ENCODE peak calls at places on chromosomes 3 and 15, in eight cellular contexts. M is posterior cingulate gyrus; W is stimulated activated CD4-positive, alpha-beta T cell treated with anti-CD3 and anti-CD28 coated beads, Interleukin-2, amount 100 ng/mL, for 48 hours; P is HEK293T; U is T-helper 9 cell; Z is GM13976; C is AG09309; J is glutamatergic neuron. R is an unnamed sample.

GRCh38 chr3:62604301-62604700 is 231.0 kb upstream of the FEZF2 start:
- DNase-seq in M (no peak), W (no peak), P (no peak), U (no peak), Z (no peak), C (peak; percentile 78), J (no peak), R (no peak)

GRCh38 chr15:46091860-46092450 is 457.1 kb downstream of the SQOR start:
- DNase-seq in M (no peak), W (no peak), P (peak; percentile 7), U (no peak), Z (peak; percentile 25), C (no peak), J (no peak), R (no peak)

GRCh38 chr3:48601622-48601994 is 6.5 kb upstream of the COL7A1 start:
- DNase-seq in M (no peak), W (no peak), P (no peak), U (no peak), Z (no peak), C (no peak), J (no peak), R (no peak)

GRCh38 chr3:130711885-130712284 is 34.7 kb downstream of the PIK3R4 start:
- DNase-seq in M (no peak), W (no peak), P (no peak), U (no peak), Z (no peak), C (no peak), J (no peak), R (no peak)

GRCh38 chr3:59424268-59425010 is 374.6 kb upstream of the CFAP20DC start:
- DNase-seq in M (no peak), W (no peak), P (no peak), U (no peak), Z (peak; percentile 23), C (peak; percentile 64), J (no peak), R (peak; percentile 24)

GRCh38 chr3:76367281-76367680 is 581.9 kb upstream of the ZNF717 start:
- DNase-seq in M (no peak), W (no peak), P (no peak), U (no peak), Z (no peak), C (peak; percentile 57), J (no peak), R (no peak)

GRCh38 chr15:45678459-45679178 is 43.8 kb downstream of the SQOR start:
- DNase-seq in M (no peak), W (no peak), P (no peak), U (no peak), Z (no peak), C (no peak), J (no peak), R (no peak)

GRCh38 chr15:39629376-39629775 is 48.5 kb downstream of the THBS1 start:
- DNase-seq in M (no peak), W (peak; percentile 42), P (no peak), U (peak; percentile 58), Z (no peak), C (no peak), J (no peak), R (peak; percentile 56)

GRCh38 chr15:92661961-92662360 is 6.4 kb upstream of the FAM174B start:
- DNase-seq in M (no peak), W (no peak), P (no peak), U (no peak), Z (no peak), C (no peak), J (no peak), R (no peak)

GRCh38 chr3:120682095-120682681 is at the start of gene HGD:
- DNase-seq in M (no peak), W (no peak), P (no peak), U (no peak), Z (no peak), C (no peak), J (no peak), R (no peak)

GRCh38 chr3:65484964-65485363 is 553.8 kb downstream of the MAGI1 start:
- DNase-seq in M (no peak), W (no peak), P (no peak), U (no peak), Z (no peak), C (no peak), J (no peak), R (no peak)

GRCh38 chr15:83193721-83194120 is 13.9 kb downstream of the HDGFL3 start:
- DNase-seq in M (no peak), W (no peak), P (no peak), U (no peak), Z (no peak), C (no peak), J (no peak), R (no peak)

GRCh38 chr3:185420762-185421161 is 57.8 kb downstream of the MAP3K13 start:
- DNase-seq in M (no peak), W (no peak), P (no peak), U (no peak), Z (no peak), C (no peak), J (no peak), R (no peak)

GRCh38 chr3:197682713-197683112 is 54.0 kb downstream of the RUBCN start:
- DNase-seq in M (no peak), W (no peak), P (no peak), U (no peak), Z (no peak), C (no peak), J (no peak), R (no peak)

GRCh38 chr3:184129012-184129411 is 6.1 kb upstream of the EIF2B5 start:
- DNase-seq in M (no peak), W (no peak), P (peak; percentile 27), U (no peak), Z (peak; percentile 49), C (no peak), J (peak; percentile 33), R (no peak)

GRCh38 chr3:165641569-165642310 is 195.5 kb downstream of the BCHE start:
- DNase-seq in M (no peak), W (no peak), P (no peak), U (no peak), Z (no peak), C (no peak), J (no peak), R (no peak)

GRCh38 chr3:59862686-59863085 is 812.9 kb upstream of the CFAP20DC start:
- DNase-seq in M (no peak), W (no peak), P (no peak), U (no peak), Z (no peak), C (no peak), J (no peak), R (no peak)

GRCh38 chr15:89755701-89756100 is 4.7 kb upstream of the MESP1 start:
- DNase-seq in M (no peak), W (no peak), P (no peak), U (no peak), Z (no peak), C (no peak), J (no peak), R (no peak)

GRCh38 chr15:80549191-80549590 is 145.0 kb downstream of the ARNT2 start:
- DNase-seq in M (no peak), W (no peak), P (no peak), U (no peak), Z (no peak), C (peak; percentile 45), J (no peak), R (no peak)